ENCODE peak calls at places on chromosomes 3 and 15, in ten cellular contexts. One of them, this sample, is unnamed.

GRCh38 chr15:101316529-101316928 is 21.5 kb upstream of the SNRPA1 start:
- ATAC-seq in activated T-cell treated with anti-CD3 and anti-CD28 coated beads, Interleukin-2, amount 50 U/mL, for 4 hours: no peak
- ATAC-seq in left ventricle myocardium superior: no peak
- ATAC-seq in WTC11: no peak
- ATAC-seq in right cardiac atrium: no peak
- ATAC-seq in IMR-90: no peak
- ATAC-seq in Panc1: no peak
- ATAC-seq in CD4-positive, alpha-beta T cell: no peak
- ATAC-seq in pancreas: no peak
- ATAC-seq in A549: no peak
- ATAC-seq in this sample: no peak

GRCh38 chr15:96340611-96341464 is 10.3 kb downstream of the NR2F2 start:
- ATAC-seq in A549: peak
- ATAC-seq in activated T-cell treated with anti-CD3 and anti-CD28 coated beads, Interleukin-2, amount 50 U/mL, for 4 hours: no peak
- ATAC-seq in Panc1: peak
- ATAC-seq in left ventricle myocardium superior: peak
- ATAC-seq in WTC11: peak
- ATAC-seq in right cardiac atrium: peak
- ATAC-seq in CD4-positive, alpha-beta T cell: no peak
- ATAC-seq in pancreas: peak
- ATAC-seq in IMR-90: peak
- ATAC-seq in this sample: peak

GRCh38 chr3:53733433-53733832 is 112.8 kb downstream of the CHDH start:
- ATAC-seq in WTC11: no peak
- ATAC-seq in pancreas: no peak
- ATAC-seq in IMR-90: no peak
- ATAC-seq in A549: no peak
- ATAC-seq in Panc1: no peak
- ATAC-seq in activated T-cell treated with anti-CD3 and anti-CD28 coated beads, Interleukin-2, amount 50 U/mL, for 4 hours: no peak
- ATAC-seq in CD4-positive, alpha-beta T cell: no peak
- ATAC-seq in left ventricle myocardium superior: no peak
- ATAC-seq in right cardiac atrium: no peak
- ATAC-seq in this sample: no peak

GRCh38 chr3:28089527-28089897 is 151.9 kb upstream of the CMC1 start:
- ATAC-seq in CD4-positive, alpha-beta T cell: no peak
- ATAC-seq in Panc1: no peak
- ATAC-seq in pancreas: no peak
- ATAC-seq in IMR-90: no peak
- ATAC-seq in left ventricle myocardium superior: no peak
- ATAC-seq in activated T-cell treated with anti-CD3 and anti-CD28 coated beads, Interleukin-2, amount 50 U/mL, for 4 hours: no peak
- ATAC-seq in right cardiac atrium: no peak
- ATAC-seq in A549: no peak
- ATAC-seq in WTC11: no peak
- ATAC-seq in this sample: no peak

GRCh38 chr3:195790891-195791290 is 20.8 kb downstream of the MUC4 start:
- ATAC-seq in A549: no peak
- ATAC-seq in right cardiac atrium: no peak
- ATAC-seq in left ventricle myocardium superior: no peak
- ATAC-seq in WTC11: no peak
- ATAC-seq in pancreas: no peak
- ATAC-seq in activated T-cell treated with anti-CD3 and anti-CD28 coated beads, Interleukin-2, amount 50 U/mL, for 4 hours: no peak
- ATAC-seq in IMR-90: no peak
- ATAC-seq in CD4-positive, alpha-beta T cell: no peak
- ATAC-seq in Panc1: no peak
- ATAC-seq in this sample: no peak

GRCh38 chr15:87564666-87565065 is 691.9 kb downstream of the NTRK3 start:
- ATAC-seq in pancreas: no peak
- ATAC-seq in WTC11: no peak
- ATAC-seq in activated T-cell treated with anti-CD3 and anti-CD28 coated beads, Interleukin-2, amount 50 U/mL, for 4 hours: no peak
- ATAC-seq in right cardiac atrium: no peak
- ATAC-seq in A549: no peak
- ATAC-seq in CD4-positive, alpha-beta T cell: no peak
- ATAC-seq in IMR-90: no peak
- ATAC-seq in left ventricle myocardium superior: no peak
- ATAC-seq in Panc1: no peak
- ATAC-seq in this sample: no peak

GRCh38 chr3:2579206-2579605 is 480.5 kb downstream of the CNTN4 start:
- ATAC-seq in CD4-positive, alpha-beta T cell: no peak
- ATAC-seq in Panc1: no peak
- ATAC-seq in WTC11: no peak
- ATAC-seq in pancreas: no peak
- ATAC-seq in left ventricle myocardium superior: no peak
- ATAC-seq in A549: no peak
- ATAC-seq in right cardiac atrium: no peak
- ATAC-seq in activated T-cell treated with anti-CD3 and anti-CD28 coated beads, Interleukin-2, amount 50 U/mL, for 4 hours: no peak
- ATAC-seq in IMR-90: no peak
- ATAC-seq in this sample: no peak

GRCh38 chr15:95249524-95249923 is 1018.2 kb downstream of the MCTP2 start:
- ATAC-seq in pancreas: no peak
- ATAC-seq in Panc1: no peak
- ATAC-seq in activated T-cell treated with anti-CD3 and anti-CD28 coated beads, Interleukin-2, amount 50 U/mL, for 4 hours: no peak
- ATAC-seq in A549: no peak
- ATAC-seq in WTC11: no peak
- ATAC-seq in IMR-90: no peak
- ATAC-seq in CD4-positive, alpha-beta T cell: no peak
- ATAC-seq in right cardiac atrium: no peak
- ATAC-seq in left ventricle myocardium superior: no peak
- ATAC-seq in this sample: no peak

GRCh38 chr15:76127169-76127568 is 67.4 kb downstream of the TMEM266 start:
- ATAC-seq in activated T-cell treated with anti-CD3 and anti-CD28 coated beads, Interleukin-2, amount 50 U/mL, for 4 hours: no peak
- ATAC-seq in A549: no peak
- ATAC-seq in WTC11: no peak
- ATAC-seq in left ventricle myocardium superior: no peak
- ATAC-seq in right cardiac atrium: no peak
- ATAC-seq in IMR-90: no peak
- ATAC-seq in CD4-positive, alpha-beta T cell: no peak
- ATAC-seq in pancreas: peak
- ATAC-seq in Panc1: no peak
- ATAC-seq in this sample: no peak